ENCODE peak calls at places on chromosomes 5 and 9, in eight cellular contexts. Y is PC-3, X is right lobe of liver, Z is BE2C, E is ovary, M is uterus, U is cardiac muscle cell, F is GM06990. V is an unnamed sample.

GRCh38 chr5:78629590-78629989 is 19.0 kb downstream of the LHFPL2 start:
- DNase-seq in U (no peak), Z (no peak), F (no peak), M (no peak), E (no peak), X (no peak), Y (no peak), V (no peak)

GRCh38 chr5:1644810-1645571 is 121.2 kb upstream of the LPCAT1 start:
- DNase-seq in M (peak), F (peak), X (peak), Z (peak), E (peak), Y (peak), U (peak), V (peak)

GRCh38 chr9:114006931-114007691 is 71.0 kb downstream of the AMBP start:
- DNase-seq in M (peak), Y (no peak), X (peak), F (no peak), U (no peak), Z (peak), E (peak), V (no peak)

GRCh38 chr5:30765227-30765626 is 428.3 kb upstream of the CDH6 start:
- DNase-seq in M (no peak), F (no peak), U (no peak), Z (no peak), E (no peak), Y (peak), X (no peak), V (peak)

GRCh38 chr9:22423566-22423965 is 23.1 kb upstream of the DMRTA1 start:
- DNase-seq in E (no peak), M (no peak), F (no peak), X (no peak), Z (no peak), Y (no peak), U (no peak), V (no peak)

GRCh38 chr9:37156781-37157356 is 36.5 kb downstream of the ZCCHC7 start:
- DNase-seq in U (peak), X (no peak), Y (peak), F (no peak), E (no peak), M (no peak), Z (no peak), V (no peak)

GRCh38 chr9:112180387-112180881 is 5.3 kb upstream of the SUSD1 start:
- DNase-seq in F (no peak), U (no peak), X (no peak), Z (no peak), Y (peak), M (no peak), E (no peak), V (no peak)

GRCh38 chr5:111384220-111384619 is 128.1 kb downstream of the STARD4 start:
- DNase-seq in M (no peak), Y (peak), Z (no peak), U (peak), X (no peak), E (no peak), F (no peak), V (peak)

GRCh38 chr5:174706997-174707548 is 17.3 kb upstream of the MSX2 start:
- DNase-seq in X (no peak), E (no peak), U (no peak), F (no peak), M (no peak), Y (no peak), Z (no peak), V (peak)

GRCh38 chr5:55176176-55176818 is 3.3 kb upstream of the CDC20B start:
- DNase-seq in Y (peak), F (no peak), U (peak), E (peak), Z (peak), X (peak), M (no peak), V (no peak)

GRCh38 chr5:14930486-14930885 is 58.9 kb upstream of the ANKH start:
- DNase-seq in X (no peak), E (no peak), M (no peak), Y (no peak), Z (no peak), U (peak), F (no peak), V (no peak)

GRCh38 chr9:134321571-134321930 is 4.7 kb upstream of the RXRA start:
- DNase-seq in F (no peak), U (no peak), Y (no peak), Z (no peak), E (peak), M (peak), X (peak), V (no peak)

GRCh38 chr5:138662599-138662998 is 87.4 kb upstream of the HSPA9 start:
- DNase-seq in Z (no peak), Y (no peak), X (no peak), U (no peak), E (no peak), M (no peak), F (no peak), V (no peak)

GRCh38 chr5:66021585-66021984 is 95.2 kb downstream of the ERBIN start:
- DNase-seq in U (no peak), X (no peak), F (no peak), Y (no peak), Z (no peak), M (no peak), E (no peak), V (no peak)

GRCh38 chr5:53422539-53422938 is 57.9 kb upstream of the FST start:
- DNase-seq in M (no peak), U (peak), X (no peak), F (no peak), E (no peak), Y (peak), Z (no peak), V (peak)

GRCh38 chr5:79878721-79879336 is 112.2 kb downstream of the MTX3 start:
- DNase-seq in X (no peak), M (no peak), Z (peak), E (no peak), U (no peak), Y (peak), F (no peak), V (no peak)

GRCh38 chr5:103801681-103802080 is 239.1 kb upstream of the NUDT12 start:
- DNase-seq in Z (no peak), M (no peak), E (no peak), U (peak), F (no peak), X (no peak), Y (no peak), V (peak)

DNA sequence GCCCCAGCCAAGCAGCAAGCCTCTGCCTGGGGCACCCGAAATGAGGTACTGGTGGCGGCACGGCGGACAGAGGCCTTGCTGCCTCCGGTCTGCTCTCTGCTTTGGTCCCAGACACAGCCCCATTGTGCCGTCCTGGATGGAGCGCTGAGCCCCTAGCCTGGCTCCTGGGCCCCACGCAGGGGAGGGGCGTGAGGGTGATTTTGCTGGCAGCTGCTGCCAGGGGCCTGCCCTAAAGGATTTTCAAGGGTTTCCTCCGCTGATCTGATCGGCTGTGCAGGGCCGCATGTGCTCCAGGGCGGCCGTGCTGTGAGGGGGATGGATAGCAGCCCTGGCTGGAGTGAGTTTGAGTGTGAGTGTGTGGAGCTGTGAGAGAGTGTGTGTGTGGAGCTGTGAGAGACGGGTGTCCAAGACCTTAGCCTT is 1.3 kb downstream of the GPSM1 start:
- DNase-seq in M (peak), X (no peak), E (peak), Y (no peak), F (no peak), U (peak), Z (peak), V (no peak)
- H3K4me3 ChIP-seq in M (peak), X (peak), E (peak), Y (peak), F (no peak), U (peak), Z (peak), V (peak)

GRCh38 chr5:136374003-136374402 is 8.7 kb upstream of the TRPC7 start:
- DNase-seq in M (no peak), U (peak), E (no peak), X (no peak), Y (peak), Z (no peak), F (no peak), V (no peak)
- TF ChIP-seq CTCF in M (no peak), U (peak), E (no peak), X (no peak), Y (peak), Z (peak), F (peak), V (peak)

DNA sequence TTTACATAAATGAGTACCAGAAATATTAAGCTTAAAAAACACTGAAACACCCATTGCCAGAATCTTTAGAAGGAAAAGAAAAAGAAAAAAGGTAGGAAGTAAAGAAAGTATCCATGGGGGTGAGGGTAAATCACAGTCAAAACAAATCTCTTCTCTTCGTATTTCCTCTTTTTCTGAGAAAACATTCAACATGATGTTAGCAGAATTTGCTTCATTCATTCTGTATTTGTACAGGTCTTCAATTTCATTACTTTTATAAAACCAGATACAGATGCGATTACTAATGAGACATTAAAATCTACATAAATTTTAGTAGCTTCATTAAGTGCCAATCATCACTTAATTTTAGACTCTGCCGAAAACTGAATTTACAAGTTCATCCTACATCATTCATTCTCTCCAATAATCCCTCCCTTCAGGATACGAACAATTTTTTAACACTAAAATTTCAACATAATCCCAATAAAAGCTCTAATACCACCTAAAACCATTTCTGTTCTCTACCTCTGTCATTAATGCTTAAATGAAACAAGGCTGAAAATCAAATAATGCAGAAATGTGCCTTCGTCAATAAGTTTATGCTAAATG is 7.0 kb downstream of the NR3C1 start:
- DNase-seq in E (no peak), U (no peak), Z (no peak), Y (no peak), X (no peak), F (peak), M (no peak), V (no peak)
- H3K4me3 ChIP-seq in E (no peak), U (no peak), Z (no peak), Y (peak), X (no peak), F (peak), M (no peak), V (no peak)

DNA sequence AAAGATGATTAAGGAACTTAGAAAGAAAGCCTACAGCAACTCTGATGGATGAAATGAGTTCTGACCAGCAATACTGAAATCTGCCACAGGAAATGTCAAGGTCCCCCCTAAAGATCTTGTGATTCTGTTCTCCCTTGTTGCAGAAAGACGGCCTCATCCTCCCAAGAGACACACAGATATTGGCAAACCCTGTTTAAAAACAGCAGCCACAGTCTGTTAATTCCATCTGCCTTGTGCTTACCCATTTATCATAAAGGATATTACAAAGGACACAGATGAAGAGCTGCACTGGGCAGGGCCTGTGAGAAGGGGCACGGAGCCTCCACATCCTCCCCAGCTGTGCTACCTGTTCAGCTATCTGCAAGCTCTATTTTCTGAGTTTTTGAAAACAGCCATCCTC is 15.2 kb downstream of the RAPGEF1 start:
- DNase-seq in E (no peak), Y (no peak), F (no peak), M (no peak), U (no peak), Z (no peak), X (no peak), V (no peak)
- TF ChIP-seq CTCF in E (no peak), Y (no peak), F (no peak), M (no peak), U (no peak), Z (no peak), X (no peak), V (no peak)

GRCh38 chr9:86943871-86944240 is 3.5 kb downstream of the GAS1 start:
- DNase-seq in E (no peak), U (no peak), M (no peak), X (no peak), Y (no peak), F (no peak), Z (no peak), V (no peak)
- H3K4me3 ChIP-seq in E (peak), U (peak), M (peak), X (no peak), Y (no peak), F (no peak), Z (no peak), V (peak)

GRCh38 chr9:88310310-88310980 is 77.8 kb upstream of the SPIN1 start:
- DNase-seq in E (no peak), U (peak), M (no peak), X (no peak), F (no peak), Z (no peak), Y (peak), V (no peak)
- TF ChIP-seq CTCF in E (no peak), U (no peak), M (no peak), X (no peak), F (no peak), Z (no peak), Y (peak), V (no peak)

GRCh38 chr9:12717907-12718306 is 24.7 kb downstream of the TYRP1 start:
- DNase-seq in Z (no peak), U (no peak), E (no peak), Y (no peak), M (no peak), X (no peak), F (no peak), V (no peak)

GRCh38 chr9:12716823-12717222 is 23.6 kb downstream of the TYRP1 start:
- DNase-seq in E (no peak), Y (peak), X (no peak), U (no peak), Z (no peak), M (no peak), F (no peak), V (no peak)

GRCh38 chr9:12719431-12719830 is 26.2 kb downstream of the TYRP1 start:
- DNase-seq in F (no peak), U (peak), X (no peak), Y (peak), E (no peak), Z (no peak), M (no peak), V (no peak)

GRCh38 chr9:12720551-12720950 is 27.4 kb downstream of the TYRP1 start:
- DNase-seq in Y (no peak), F (no peak), M (no peak), E (no peak), U (no peak), Z (no peak), X (no peak), V (no peak)

DNA sequence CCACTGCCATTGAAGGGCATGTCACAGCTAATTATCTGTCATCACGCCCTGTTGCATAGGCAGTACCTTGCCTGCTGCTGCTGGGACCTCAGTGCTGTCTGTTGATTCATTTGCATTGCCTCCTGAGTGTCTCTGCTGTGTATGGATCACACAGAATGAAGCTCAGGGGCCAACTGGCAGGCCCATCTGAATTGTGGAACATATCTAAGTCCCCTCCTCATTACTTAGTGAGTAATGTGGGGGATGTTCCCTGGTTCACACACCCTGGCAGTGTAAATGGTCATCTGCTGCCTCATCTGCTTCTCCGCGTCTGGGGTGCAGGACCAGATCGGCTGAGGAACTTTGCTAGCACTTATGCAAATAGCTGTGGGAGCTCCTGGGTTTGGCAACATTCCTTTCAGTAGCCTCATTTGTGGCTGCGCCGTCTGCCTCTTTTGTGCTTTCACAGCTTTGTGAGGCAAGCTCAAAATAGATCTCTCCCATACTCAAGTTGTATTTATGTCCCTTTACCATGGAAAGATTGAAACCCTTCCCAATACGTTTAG is 25.4 kb downstream of the TYRP1 start:
- DNase-seq in Z (peak), Y (peak), M (no peak), E (no peak), U (peak), X (no peak), F (no peak), V (peak)
- H3K4me3 ChIP-seq in Z (peak), Y (no peak), M (no peak), E (no peak), U (no peak), X (no peak), F (no peak), V (no peak)

DNA sequence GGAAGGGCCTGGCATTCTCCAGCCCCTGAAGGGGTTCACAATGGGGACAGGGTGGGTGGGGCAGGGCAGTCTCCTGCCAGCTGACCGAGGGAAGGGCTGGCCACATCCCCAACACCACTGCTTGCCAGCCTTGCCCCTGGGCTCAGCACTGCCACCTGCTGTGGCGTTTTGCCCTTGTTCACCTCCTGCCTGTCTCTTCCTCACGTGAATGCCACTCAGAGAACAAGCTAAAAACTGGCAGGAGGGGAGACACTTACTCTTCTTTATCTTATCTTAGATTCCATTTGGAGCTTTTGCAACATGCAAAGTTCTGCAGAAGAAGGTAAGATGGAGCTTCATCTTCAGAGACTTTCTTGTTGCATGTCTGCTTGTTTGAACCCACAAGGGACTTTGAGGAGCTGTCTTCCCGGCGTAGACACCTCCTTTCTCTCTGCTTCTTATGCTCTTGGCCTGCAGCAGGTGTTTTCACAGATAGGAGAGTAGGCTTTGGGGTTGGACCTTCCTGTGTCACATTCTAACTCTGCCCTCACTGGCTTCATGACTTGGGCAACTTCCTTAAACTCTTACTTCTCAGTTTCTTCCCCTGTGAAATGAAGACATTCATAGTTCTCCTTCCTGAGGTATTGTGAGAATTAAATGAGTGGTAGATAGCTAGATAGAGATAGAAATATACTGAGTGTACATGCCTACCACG is 4.1 kb downstream of the LRSAM1 start:
- DNase-seq in X (peak), U (no peak), Y (peak), E (no peak), F (no peak), Z (no peak), M (no peak), V (no peak)
- TF ChIP-seq CTCF in X (peak), U (peak), Y (peak), E (no peak), F (peak), Z (peak), M (no peak), V (peak)

V was measured in astrocyte of the cerebellum.